ENCODE peak calls at places on chromosomes 13 and 19, in seven cellular contexts. G is OCI-LY7; K is CD4-positive, CD25-positive, alpha-beta regulatory T cell; B is transverse colon; H is Peyer's patch; A is H1; T is hepatocyte. N is an unnamed sample.

GRCh38 chr19:53333071-53333465 is 481 bp upstream of the ZNF845 start:
- DNase-seq in A (no peak), K (no peak), B (peak), H (peak), G (peak), T (peak), N (peak)

GRCh38 chr19:2867025-2867991 is at the start of gene ZNF556:
- DNase-seq in H (no peak), B (no peak), G (peak), A (no peak), T (no peak), K (no peak), N (no peak)

GRCh38 chr13:48819376-48819775 is 156.3 kb upstream of the FNDC3A start:
- DNase-seq in G (no peak), H (no peak), A (no peak), B (no peak), T (no peak), K (no peak), N (no peak)

GRCh38 chr19:8337728-8338127 is 5.3 kb downstream of the KANK3 start:
- DNase-seq in T (no peak), K (no peak), A (no peak), H (no peak), G (no peak), B (peak), N (no peak)

GRCh38 chr13:28540612-28541011 is 45.7 kb upstream of the FLT1 start:
- DNase-seq in H (no peak), B (no peak), G (no peak), K (no peak), A (no peak), T (no peak), N (no peak)

GRCh38 chr19:10881403-10882107 is 10.2 kb downstream of the CARM1 start:
- DNase-seq in A (no peak), T (no peak), H (no peak), K (no peak), B (no peak), G (no peak), N (no peak)

GRCh38 chr19:30742539-30742938 is 370.4 kb downstream of the ZNF536 start:
- DNase-seq in H (no peak), A (no peak), T (no peak), K (no peak), G (no peak), B (no peak), N (no peak)

GRCh38 chr19:21835429-21835809 is 563 bp downstream of the ZNF43 start:
- DNase-seq in H (no peak), G (no peak), K (no peak), A (no peak), T (no peak), B (peak), N (no peak)

GRCh38 chr13:24692541-24692940 is 12.3 kb downstream of the ATP12A start:
- DNase-seq in H (no peak), G (no peak), T (peak), A (no peak), B (no peak), K (no peak), N (peak)

GRCh38 chr13:85266771-85267170 is 532.4 kb downstream of the SLITRK6 start:
- DNase-seq in A (no peak), T (no peak), K (no peak), B (no peak), H (no peak), G (no peak), N (no peak)

GRCh38 chr13:37406031-37406430 is 192.5 kb downstream of the POSTN start:
- DNase-seq in B (no peak), H (no peak), G (no peak), A (no peak), T (no peak), K (no peak), N (no peak)

GRCh38 chr19:35328851-35329285 is at the start of gene CD22:
- DNase-seq in K (no peak), B (no peak), A (no peak), T (no peak), H (peak), G (peak), N (no peak)

GRCh38 chr19:2690856-2691255 is 11.6 kb downstream of the GNG7 start:
- DNase-seq in H (no peak), T (no peak), B (no peak), A (no peak), G (no peak), K (no peak), N (no peak)

GRCh38 chr13:73898276-73898675 is 235.9 kb downstream of the KLF12 start:
- DNase-seq in K (no peak), B (no peak), A (no peak), H (no peak), G (no peak), T (no peak), N (no peak)
- H3K4me3 ChIP-seq in K (no peak), B (no peak), A (no peak), H (no peak), G (no peak), T (no peak), N (no peak)

DNA sequence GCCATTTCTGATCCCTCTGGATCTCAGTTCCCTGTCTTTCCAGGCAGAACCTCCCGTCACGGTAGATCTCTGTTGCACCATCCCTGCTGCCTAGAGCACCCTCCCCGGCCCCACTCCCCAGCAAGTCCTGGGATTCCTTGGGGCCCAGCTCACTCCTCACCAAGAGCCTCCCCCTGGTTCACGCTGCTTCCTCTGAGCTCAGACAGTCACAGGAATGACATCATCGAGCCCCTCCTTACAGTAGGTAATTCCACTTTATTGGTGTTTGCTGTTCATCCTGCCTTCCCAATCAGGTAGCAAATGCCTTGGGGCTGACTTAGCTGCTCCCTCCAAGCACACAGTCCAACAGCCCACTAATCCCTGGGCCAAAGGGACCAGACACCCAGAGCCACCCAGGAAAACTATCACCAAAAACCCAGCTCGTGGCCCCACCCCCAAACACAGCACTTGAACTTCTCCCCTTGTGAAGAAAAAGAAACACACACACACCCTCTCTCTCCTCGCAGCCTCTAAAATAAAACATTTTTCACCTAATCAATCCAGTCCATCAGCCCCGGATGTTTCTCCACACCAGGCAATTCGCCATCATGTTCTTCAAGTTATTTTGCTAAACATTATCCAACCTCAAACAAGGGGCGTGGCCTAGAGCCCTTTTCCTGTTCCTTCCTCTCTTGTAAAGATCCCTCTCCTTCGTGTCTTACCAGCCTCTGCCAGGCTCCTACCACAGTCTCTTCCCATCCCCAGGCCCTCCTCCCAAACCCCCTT is 2.5 kb downstream of the NAPA start:
- DNase-seq in B (peak), K (no peak), T (peak), G (no peak), H (peak), A (no peak), N (no peak)
- H3K27ac ChIP-seq in B (peak), K (peak), T (peak), G (no peak), H (peak), A (no peak), N (peak)

GRCh38 chr13:110617326-110618072 is 2.2 kb downstream of the NAXD start:
- DNase-seq in A (no peak), H (peak), T (peak), K (no peak), G (peak), B (peak), N (no peak)
- H3K4me3 ChIP-seq in A (no peak), H (peak), T (no peak), K (peak), G (peak), B (peak), N (peak)

DNA sequence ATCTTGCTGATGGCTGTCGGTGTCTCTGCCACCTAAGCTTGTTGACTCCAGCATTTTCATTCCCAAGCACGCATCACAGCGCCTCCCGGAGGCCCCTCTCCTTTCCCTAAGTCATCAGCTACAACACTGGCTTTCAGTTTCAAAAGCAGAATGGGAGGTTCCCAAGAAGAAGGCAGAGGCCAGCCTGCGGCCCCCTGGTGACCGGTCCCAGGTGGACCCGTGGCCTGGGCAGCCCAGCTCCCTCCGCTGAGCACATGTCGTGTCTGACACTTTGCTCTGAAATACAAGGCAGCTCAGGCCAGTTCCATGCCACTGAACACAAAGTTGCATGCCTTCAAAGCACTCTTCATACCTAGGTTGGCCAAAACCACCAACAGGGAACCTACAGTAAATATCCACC is 8.5 kb downstream of the MLLT1 start:
- DNase-seq in H (peak), A (no peak), B (no peak), G (no peak), T (no peak), K (no peak), N (no peak)
- H3K27ac ChIP-seq in H (no peak), A (peak), B (peak), G (no peak), T (peak), K (no peak), N (peak)

GRCh38 chr13:20160346-20161274 is at the start of gene GJA3:
- DNase-seq in K (peak), H (peak), T (peak), G (no peak), B (no peak), A (peak), N (no peak)
- H3K4me3 ChIP-seq in K (peak), H (peak), T (peak), G (peak), B (peak), A (peak), N (peak)

GRCh38 chr13:46797468-46798237 is 692 bp upstream of the ESD start:
- DNase-seq in G (no peak), B (no peak), T (peak), K (no peak), A (no peak), H (no peak), N (no peak)
- H3K27ac ChIP-seq in G (no peak), B (peak), T (peak), K (peak), A (no peak), H (peak), N (peak)

DNA sequence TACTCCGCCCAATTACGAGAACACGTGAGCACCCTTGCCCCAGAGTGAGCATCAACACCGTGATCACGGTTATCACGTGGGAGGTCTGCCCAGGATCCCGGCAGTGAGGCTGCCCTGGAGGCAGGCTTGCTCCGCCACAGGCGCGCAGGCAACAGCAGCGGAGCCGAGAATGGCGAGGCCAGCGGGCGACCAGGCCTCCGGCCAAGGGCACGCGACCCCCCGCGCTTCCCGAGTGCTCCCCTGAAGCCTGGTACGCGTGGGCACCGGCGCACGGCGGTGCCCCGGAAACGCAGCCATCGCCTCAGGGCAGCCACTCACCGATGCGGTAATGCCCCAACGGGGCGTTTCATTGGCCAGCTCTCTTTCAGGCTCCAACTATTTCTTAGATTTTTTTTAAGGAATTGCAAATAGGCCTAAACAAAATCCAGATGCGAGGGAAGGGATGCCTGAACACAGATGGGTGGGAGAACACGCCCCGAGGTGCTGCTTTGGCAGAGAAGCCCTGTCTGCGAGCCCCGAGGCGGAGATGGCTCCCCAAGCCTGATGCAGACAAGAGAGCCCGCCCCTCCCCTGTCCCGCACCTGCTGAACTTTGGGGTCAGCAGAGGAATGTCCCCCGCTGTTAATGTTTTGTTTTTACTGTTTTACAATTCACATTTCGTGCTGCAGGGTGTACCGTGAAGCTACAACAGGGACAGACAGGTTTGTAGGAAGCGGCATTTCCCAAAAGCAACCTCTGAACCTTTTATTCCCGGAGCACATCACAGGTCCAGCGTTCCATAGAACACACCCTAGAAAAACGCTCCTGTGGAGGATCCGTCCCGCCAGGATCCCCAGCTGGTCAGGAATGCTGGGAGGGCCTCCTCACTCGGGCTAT is 132.7 kb downstream of the ZDHHC20 start:
- DNase-seq in G (no peak), A (peak), B (peak), T (peak), K (no peak), H (peak), N (peak)
- H3K4me3 ChIP-seq in G (no peak), A (peak), B (peak), T (peak), K (no peak), H (peak), N (peak)

GRCh38 chr13:32881792-32882175 is 134.4 kb upstream of the KL start:
- DNase-seq in H (no peak), A (no peak), K (no peak), G (no peak), B (no peak), T (no peak), N (no peak)
- H3K27ac ChIP-seq in H (no peak), A (no peak), K (no peak), G (no peak), B (peak), T (no peak), N (no peak)

DNA sequence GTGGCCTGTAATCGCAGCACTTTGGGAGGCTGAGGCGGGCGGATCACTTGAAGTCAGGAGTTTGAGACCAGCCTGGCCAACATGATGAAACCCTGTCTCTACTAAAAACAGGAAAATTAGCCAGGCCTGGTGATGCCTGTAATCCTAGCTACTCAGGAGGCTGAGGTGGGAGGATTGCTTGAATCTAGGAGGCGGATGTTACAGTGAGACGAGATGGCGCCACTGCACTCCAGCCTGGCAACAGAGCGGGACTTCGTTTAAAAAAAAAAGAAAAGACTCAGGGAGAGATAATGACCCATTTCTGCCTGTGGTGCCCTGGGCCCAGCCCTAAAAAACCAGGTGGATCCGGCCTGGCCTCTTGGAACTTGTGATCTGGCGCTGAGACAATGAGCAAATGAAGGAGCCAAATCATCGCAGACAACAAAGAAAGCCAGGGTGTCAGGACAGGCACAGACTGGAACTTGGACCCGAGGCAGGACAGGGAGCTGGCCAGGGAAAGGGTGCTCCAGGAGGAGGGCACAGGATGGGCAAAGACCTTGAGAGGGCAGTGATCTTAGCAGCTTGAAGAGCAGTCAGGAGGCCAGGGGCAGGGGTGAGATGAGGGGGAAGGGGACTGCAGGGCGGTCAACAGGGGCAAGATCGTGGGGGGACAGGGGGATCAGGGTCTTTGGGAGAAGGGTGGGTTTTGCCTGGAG is 963 bp upstream of the JAK3 start:
- DNase-seq in G (no peak), A (no peak), H (no peak), K (no peak), T (no peak), B (no peak), N (no peak)
- H3K4me3 ChIP-seq in G (no peak), A (no peak), H (no peak), K (no peak), T (no peak), B (no peak), N (no peak)

DNA sequence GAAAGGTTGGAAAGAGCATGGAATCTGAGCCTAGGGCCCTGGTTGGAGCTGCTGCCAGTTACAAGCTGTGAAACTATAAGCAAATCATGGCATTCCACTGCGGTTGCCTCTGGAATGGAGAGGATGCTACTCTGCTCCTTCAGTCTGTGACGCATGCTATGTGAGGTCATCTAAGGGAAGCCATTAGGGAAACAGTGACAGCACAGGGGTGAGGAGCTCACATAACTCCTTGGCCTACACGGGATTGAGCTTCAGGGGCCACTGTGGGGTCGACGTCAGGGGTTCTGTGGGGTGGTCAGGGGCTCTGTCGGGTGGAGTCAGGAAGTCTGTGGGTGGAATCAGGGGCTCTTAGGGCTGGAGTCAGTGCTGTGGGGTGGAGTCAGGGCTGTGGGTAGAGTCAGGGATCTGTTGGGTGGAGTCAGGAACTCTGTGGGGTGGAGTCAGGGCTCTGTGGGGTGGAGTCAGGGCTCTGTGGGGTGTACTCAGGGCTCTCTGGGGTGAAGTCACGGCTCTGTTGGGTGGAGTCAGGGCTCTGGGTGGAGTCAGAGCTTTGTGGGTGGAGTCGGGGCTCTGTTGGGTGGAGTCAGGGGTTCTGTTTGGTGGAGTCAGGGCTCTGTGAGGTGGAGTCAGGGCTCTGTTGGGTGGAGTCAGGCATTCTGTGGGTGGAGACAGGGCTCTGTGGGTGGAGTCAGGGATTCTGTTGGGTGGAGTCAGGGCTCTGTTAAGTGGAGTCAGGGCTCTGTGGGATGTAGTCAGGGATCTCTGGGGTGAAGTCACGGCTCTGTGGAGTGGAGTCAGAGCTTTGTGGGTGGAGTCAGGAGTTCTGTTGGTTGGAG is 35.8 kb upstream of the MEDAG start:
- DNase-seq in H (peak), T (peak), A (peak), B (peak), G (peak), K (no peak), N (no peak)
- H3K27ac ChIP-seq in H (peak), T (peak), A (no peak), B (peak), G (no peak), K (no peak), N (peak)